ENCODE peak calls at places on chromosomes 4 and X, in seven cellular contexts. S, R, Z, O, K, N and L are unnamed samples.

GRCh38 chr4:74284074-74284473 is 24.2 kb upstream of the EPGN start:
- DNase-seq in S (no peak), O (no peak), K (no peak), N (no peak), R (peak), Z (no peak), L (no peak)

GRCh38 chrX:154056739-154057367 is 37.2 kb upstream of the IRAK1 start:
- DNase-seq in Z (no peak), S (no peak), K (no peak), N (no peak), R (no peak), O (no peak), L (no peak)

GRCh38 chrX:71955530-71956120 is 45.0 kb downstream of the NHSL2 start:
- DNase-seq in Z (no peak), O (no peak), R (no peak), N (no peak), S (no peak), K (no peak), L (no peak)

GRCh38 chr4:180225977-180226376 is 2017.2 kb upstream of the TENM3 start:
- DNase-seq in O (no peak), K (no peak), Z (no peak), R (no peak), S (no peak), N (no peak), L (no peak)

GRCh38 chr4:167339781-167340180 is 105.5 kb upstream of the SPOCK3 start:
- DNase-seq in N (no peak), S (no peak), Z (no peak), O (no peak), K (no peak), R (no peak), L (no peak)

GRCh38 chr4:153564630-153565525 is 98.7 kb downstream of the TMEM131L start:
- DNase-seq in Z (no peak), O (no peak), K (no peak), N (peak), S (no peak), R (peak), L (peak)

GRCh38 chrX:82412851-82413250 is 1095.2 kb upstream of the POU3F4 start:
- DNase-seq in R (peak), N (no peak), K (no peak), Z (no peak), S (no peak), O (no peak), L (no peak)

GRCh38 chr4:973431-974397 is at the start of gene DGKQ:
- DNase-seq in O (peak), K (peak), S (peak), R (no peak), Z (peak), N (peak), L (peak)

GRCh38 chrX:13647709-13648212 is 5.2 kb upstream of the TCEANC start:
- DNase-seq in N (peak), K (no peak), O (no peak), R (peak), S (peak), Z (peak), L (peak)

GRCh38 chr4:159446266-159446976 is 343.5 kb downstream of the RAPGEF2 start:
- DNase-seq in S (no peak), Z (peak), O (peak), K (peak), N (peak), R (peak), L (no peak)

GRCh38 chrX:39591099-39591498 is 506.7 kb downstream of the BCOR start:
- DNase-seq in O (no peak), K (no peak), Z (no peak), S (no peak), R (no peak), N (no peak), L (no peak)

GRCh38 chrX:20571611-20572010 is 304.9 kb upstream of the RPS6KA3 start:
- DNase-seq in K (peak), O (no peak), N (no peak), S (no peak), Z (no peak), R (no peak), L (no peak)

GRCh38 chrX:18666614-18667013 is 5.3 kb downstream of the RS1 start:
- DNase-seq in S (peak), Z (peak), K (no peak), R (no peak), N (no peak), O (no peak), L (no peak)

GRCh38 chrX:106510713-106511411 is 100.9 kb upstream of the RADX start:
- DNase-seq in N (no peak), S (no peak), K (no peak), Z (no peak), O (no peak), R (no peak), L (no peak)

GRCh38 chrX:51825432-51825831 is 68.0 kb upstream of the MAGED1 start:
- DNase-seq in N (no peak), K (no peak), S (no peak), R (no peak), O (no peak), Z (no peak), L (no peak)

GRCh38 chrX:152635941-152636340 is 1.8 kb upstream of the GABRQ start:
- DNase-seq in O (peak), Z (no peak), K (peak), R (peak), S (no peak), N (peak), L (no peak)

GRCh38 chr4:184983660-184984356 is 34.5 kb upstream of the HELT start:
- DNase-seq in N (peak), R (no peak), S (peak), Z (peak), O (peak), K (peak), L (peak)

GRCh38 chrX:121831601-121832000 is 784.2 kb downstream of the GLUD2 start:
- DNase-seq in Z (no peak), O (no peak), K (no peak), N (no peak), S (no peak), R (no peak), L (no peak)

GRCh38 chrX:21812628-21813027 is 26.8 kb upstream of the MBTPS2 start:
- DNase-seq in Z (no peak), K (peak), S (no peak), N (no peak), O (no peak), R (no peak), L (no peak)

GRCh38 chrX:19382500-19383145 is 38.9 kb downstream of the PDHA1 start:
- DNase-seq in Z (peak), S (peak), K (peak), N (peak), O (peak), R (peak), L (no peak)

GRCh38 chr4:2049381-2049780 is 9.7 kb upstream of the NAT8L start:
- DNase-seq in N (no peak), S (peak), O (no peak), Z (no peak), K (no peak), R (no peak), L (no peak)

GRCh38 chrX:149950681-149951080 is 12.4 kb upstream of the EOLA2 start:
- DNase-seq in Z (no peak), O (no peak), R (peak), K (peak), N (peak), S (no peak), L (no peak)

GRCh38 chrX:96770315-96770714 is 85.7 kb downstream of the DIAPH2 start:
- DNase-seq in S (no peak), R (no peak), K (peak), N (no peak), O (no peak), Z (no peak), L (no peak)

GRCh38 chr4:111630705-111631104 is 514.5 kb upstream of the FAM241A start:
- DNase-seq in R (peak), S (no peak), K (peak), Z (no peak), N (no peak), O (no peak), L (no peak)

GRCh38 chrX:132609449-132609848 is 120.6 kb upstream of the MBNL3 start:
- DNase-seq in O (no peak), Z (no peak), S (no peak), N (no peak), K (no peak), R (no peak), L (no peak)

GRCh38 chr4:41791557-41791956 is 43.0 kb upstream of the PHOX2B start:
- DNase-seq in S (no peak), K (no peak), N (no peak), O (no peak), Z (no peak), R (no peak), L (no peak)

GRCh38 chrX:139875831-139876230 is 57.0 kb downstream of the ATP11C start:
- DNase-seq in S (no peak), N (no peak), Z (no peak), O (no peak), K (no peak), R (no peak), L (no peak)

GRCh38 chr4:7322166-7322991 is 112.4 kb downstream of the PSAPL1 start:
- DNase-seq in O (peak), Z (no peak), R (no peak), S (no peak), K (peak), N (no peak), L (peak)

GRCh38 chrX:153381684-153382532 is 19.2 kb downstream of the PNMA6E start:
- DNase-seq in O (peak), K (peak), S (no peak), N (peak), Z (no peak), R (no peak), L (no peak)

GRCh38 chr4:1167244-1167949 is 5.0 kb downstream of the SPON2 start:
- DNase-seq in Z (peak), O (peak), K (peak), R (peak), S (peak), N (peak), L (peak)

GRCh38 chr4:74873545-74874295 is 59.2 kb upstream of the PARM1 start:
- DNase-seq in S (no peak), Z (no peak), O (peak), K (no peak), R (no peak), N (no peak), L (no peak)

GRCh38 chrX:23784487-23785301 is 1.7 kb downstream of the SAT1 start:
- DNase-seq in O (no peak), R (peak), N (no peak), S (no peak), K (no peak), Z (no peak), L (no peak)

GRCh38 chr4:47031011-47031678 is at the start of gene GABRB1:
- DNase-seq in S (peak), Z (peak), O (peak), K (peak), R (peak), N (peak), L (peak)

GRCh38 chr4:97576955-97577354 is 566.3 kb downstream of the STPG2 start:
- DNase-seq in S (no peak), O (no peak), R (no peak), K (no peak), N (no peak), Z (no peak), L (no peak)

GRCh38 chrX:6446588-6446987 is 88.3 kb downstream of the VCX3A start:
- DNase-seq in R (no peak), O (no peak), K (no peak), S (no peak), N (no peak), Z (no peak), L (no peak)

GRCh38 chrX:6449946-6450345 is 85.0 kb downstream of the VCX3A start:
- DNase-seq in N (no peak), K (no peak), Z (no peak), R (no peak), O (no peak), S (no peak), L (no peak)

GRCh38 chrX:6448003-6448402 is 86.9 kb downstream of the VCX3A start:
- DNase-seq in Z (peak), O (no peak), S (no peak), N (peak), R (no peak), K (no peak), L (no peak)
- H3K27ac ChIP-seq in Z (no peak), O (no peak), S (no peak), N (no peak), R (no peak), K (no peak), L (no peak)

DNA sequence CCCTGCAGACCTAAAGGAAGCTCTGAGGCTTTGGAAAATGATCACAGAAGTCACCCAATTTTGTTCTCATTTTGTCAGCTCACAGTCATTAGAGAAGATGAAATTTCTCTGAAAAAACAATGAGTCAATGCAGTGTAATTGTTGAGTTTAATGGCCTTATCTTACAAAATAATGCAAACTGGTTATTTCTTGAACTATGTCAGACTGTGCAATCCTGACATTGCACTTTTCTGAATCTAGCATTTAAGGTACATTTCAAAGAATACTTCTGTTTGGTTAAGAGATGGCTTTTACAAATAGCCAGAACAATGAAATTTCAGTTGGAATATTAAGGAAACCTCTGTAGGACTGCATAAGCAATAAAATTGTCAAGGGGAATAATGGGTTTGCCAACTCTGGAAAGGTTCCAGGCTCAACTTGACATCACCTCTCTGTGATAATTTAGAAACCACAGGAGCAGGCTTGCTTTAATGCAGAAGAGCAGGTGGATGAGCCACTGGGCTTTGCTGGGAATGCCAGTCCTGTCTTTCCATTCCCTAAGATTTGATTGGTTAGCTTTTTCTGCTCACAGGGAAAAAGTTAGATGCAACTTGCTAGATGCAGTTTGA is 222.8 kb downstream of the FRMPD4 start:
- DNase-seq in Z (no peak), R (no peak), K (no peak), N (no peak), O (no peak), S (no peak), L (no peak)
- H3K27ac ChIP-seq in Z (no peak), R (peak), K (no peak), N (no peak), O (no peak), S (no peak), L (no peak)

DNA sequence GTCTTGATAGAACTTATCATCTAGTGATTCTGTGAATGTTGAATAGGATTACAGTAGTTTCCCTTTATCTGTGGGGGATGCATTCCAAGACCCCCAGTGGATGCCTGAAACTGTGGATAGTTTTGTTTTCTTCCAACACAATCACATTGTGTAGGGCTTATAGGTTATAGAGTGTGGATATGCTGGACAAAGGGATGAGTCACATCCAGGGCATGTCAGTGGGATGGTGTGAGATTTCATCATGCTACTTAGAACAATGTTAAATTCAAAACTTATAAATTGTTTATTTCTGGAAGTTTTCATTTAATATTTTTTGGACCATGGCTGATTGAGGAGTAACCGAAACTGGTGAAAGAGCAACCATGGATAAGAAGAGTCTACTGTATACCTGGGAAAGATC is 432.3 kb upstream of the ATOH1 start:
- DNase-seq in K (no peak), S (no peak), Z (no peak), N (no peak), R (peak), O (no peak), L (no peak)
- H3K27ac ChIP-seq in K (no peak), S (no peak), Z (no peak), N (no peak), R (peak), O (no peak), L (no peak)

DNA sequence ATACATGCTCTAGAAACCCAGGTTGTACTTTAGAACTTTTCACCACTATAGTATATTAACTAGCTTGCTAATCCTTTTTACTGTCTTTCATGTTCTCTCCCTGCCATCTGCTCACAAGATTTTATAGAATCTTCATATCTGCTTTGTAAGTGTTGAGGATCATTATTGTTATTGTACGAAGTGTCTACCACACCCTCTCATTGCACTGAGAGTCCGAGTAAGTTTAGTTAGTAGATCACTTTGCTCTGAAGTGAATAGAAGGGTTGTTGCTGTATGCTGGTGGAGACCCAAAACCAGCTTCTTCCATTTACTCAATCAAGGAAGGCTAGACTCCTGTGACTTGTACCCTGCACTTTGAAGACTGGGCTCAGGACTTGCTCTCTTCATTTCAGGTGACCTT is 17.1 kb downstream of the GAB1 start:
- DNase-seq in Z (no peak), O (no peak), K (no peak), S (no peak), R (no peak), N (no peak), L (no peak)
- H3K27ac ChIP-seq in Z (peak), O (no peak), K (no peak), S (peak), R (no peak), N (peak), L (no peak)

DNA sequence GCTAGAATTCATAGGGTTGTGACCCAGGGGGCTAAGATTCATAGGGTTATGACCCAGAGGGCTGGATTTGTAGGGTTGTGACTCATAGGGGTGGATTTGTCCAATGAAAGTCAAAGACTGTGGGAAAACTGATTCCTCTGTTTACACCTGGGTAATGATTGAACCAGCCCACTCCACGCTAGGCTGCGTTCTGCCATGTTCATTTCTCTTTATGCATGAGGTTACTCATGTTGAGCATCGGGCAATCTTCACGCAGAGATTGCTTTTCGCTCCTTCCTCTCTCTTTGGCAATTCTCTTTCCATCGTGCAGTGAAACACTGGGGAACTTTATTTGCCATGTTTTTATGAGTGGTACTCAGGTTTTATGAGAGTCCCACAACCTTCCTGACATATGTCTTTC is 127.8 kb downstream of the CRLF2 start:
- DNase-seq in Z (no peak), K (no peak), S (no peak), R (no peak), N (no peak), O (no peak), L (no peak)
- H3K27ac ChIP-seq in Z (no peak), K (no peak), S (no peak), R (no peak), N (no peak), O (no peak), L (no peak)

GRCh38 chr4:79257953-79258613 is 67.8 kb downstream of the NAA11 start:
- DNase-seq in N (no peak), R (no peak), S (no peak), Z (no peak), O (no peak), K (no peak), L (no peak)

GRCh38 chr4:79258614-79259176 is 67.2 kb downstream of the NAA11 start:
- DNase-seq in O (no peak), Z (no peak), N (no peak), K (no peak), R (no peak), S (no peak), L (no peak)

GRCh38 chr4:79253930-79254329 is 71.9 kb downstream of the NAA11 start:
- DNase-seq in R (no peak), N (no peak), Z (no peak), S (no peak), K (no peak), O (no peak), L (no peak)

GRCh38 chr4:79255793-79256192 is 70.1 kb downstream of the NAA11 start:
- DNase-seq in O (peak), N (peak), S (no peak), K (peak), Z (no peak), R (no peak), L (no peak)

DNA sequence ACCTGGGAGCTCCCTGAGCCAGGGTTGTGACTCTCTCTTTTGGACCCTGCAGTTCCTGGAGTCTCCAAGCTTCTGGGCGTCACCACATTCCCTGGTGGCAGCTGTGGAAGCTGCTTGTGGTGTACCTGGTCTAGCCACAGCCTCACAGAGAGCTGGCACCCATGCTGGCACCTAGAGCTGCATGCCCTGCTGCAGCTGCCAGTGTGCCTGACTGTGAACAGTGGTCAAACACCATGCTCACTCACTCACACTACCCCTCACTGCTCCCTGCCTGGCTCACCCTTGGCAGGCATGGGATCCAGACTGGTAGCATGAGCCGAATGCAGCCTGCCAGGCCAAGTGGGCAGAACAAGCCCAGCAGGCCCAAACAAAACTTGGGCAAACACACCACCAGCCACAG is 66.6 kb downstream of the NAA11 start:
- DNase-seq in Z (no peak), R (no peak), S (no peak), K (no peak), N (no peak), O (no peak), L (no peak)
- H3K27ac ChIP-seq in Z (no peak), R (no peak), S (no peak), K (no peak), N (no peak), O (no peak), L (no peak)